ENCODE peak calls at places on chromosomes 3 and 15, in six cellular contexts. G is psoas muscle, Y is transverse colon, X is nephron progenitor cell, H is GM23338, C is cardiac fibroblast. W is an unnamed sample.

GRCh38 chr3:139521811-139522210 is 17.7 kb downstream of the RBP1 start:
- DNase-seq in G (no peak), Y (no peak), X (no peak), H (no peak), C (no peak), W (no peak)

GRCh38 chr15:63107895-63108546 is 13.6 kb upstream of the LACTB start:
- DNase-seq in G (no peak), Y (peak), X (no peak), H (no peak), C (peak), W (no peak)

GRCh38 chr3:74883690-74884089 is 269.2 kb upstream of the CNTN3 start:
- DNase-seq in G (no peak), Y (no peak), X (no peak), H (peak), C (peak), W (no peak)

GRCh38 chr3:150775001-150775599 is 12.1 kb upstream of the SIAH2 start:
- DNase-seq in G (no peak), Y (no peak), X (no peak), H (no peak), C (no peak), W (no peak)

GRCh38 chr3:58188921-58189451 is 21.8 kb downstream of the DNASE1L3 start:
- DNase-seq in G (no peak), Y (no peak), X (peak), H (no peak), C (no peak), W (no peak)

GRCh38 chr3:67458406-67458805 is 196.0 kb downstream of the SUCLG2 start:
- DNase-seq in G (no peak), Y (no peak), X (no peak), H (no peak), C (no peak), W (no peak)

GRCh38 chr3:48120223-48120622 is 68.0 kb downstream of the CDC25A start:
- DNase-seq in G (no peak), Y (no peak), X (no peak), H (no peak), C (no peak), W (no peak)

GRCh38 chr3:174116421-174116820 is 718.9 kb downstream of the NLGN1 start:
- DNase-seq in G (no peak), Y (no peak), X (no peak), H (no peak), C (no peak), W (no peak)

GRCh38 chr15:43514241-43515057 is 3.0 kb upstream of the MAP1A start:
- DNase-seq in G (peak), Y (peak), X (peak), H (peak), C (peak), W (peak)

GRCh38 chr3:50436063-50436674 is 67.3 kb downstream of the CACNA2D2 start:
- DNase-seq in G (peak), Y (peak), X (peak), H (peak), C (peak), W (peak)

GRCh38 chr3:21670386-21670785 is 80.6 kb downstream of the ZNF385D start:
- DNase-seq in G (no peak), Y (no peak), X (no peak), H (no peak), C (no peak), W (no peak)

GRCh38 chr3:122642935-122643334 is 37.7 kb upstream of the PARP14 start:
- DNase-seq in G (no peak), Y (no peak), X (no peak), H (no peak), C (no peak), W (no peak)

GRCh38 chr15:96322401-96323249 is 7.9 kb upstream of the NR2F2 start:
- DNase-seq in G (peak), Y (no peak), X (peak), H (peak), C (peak), W (peak)

GRCh38 chr3:107520535-107520934 is 2.2 kb upstream of the BBX start:
- DNase-seq in G (no peak), Y (no peak), X (no peak), H (no peak), C (no peak), W (no peak)

GRCh38 chr3:177421176-177421782 is 224.0 kb upstream of the TBL1XR1 start:
- DNase-seq in G (no peak), Y (peak), X (no peak), H (no peak), C (no peak), W (no peak)

GRCh38 chr3:101117473-101117872 is 124.3 kb upstream of the ABI3BP start:
- DNase-seq in G (no peak), Y (no peak), X (no peak), H (no peak), C (no peak), W (no peak)

GRCh38 chr3:69095636-69096035 is 10.9 kb downstream of the ARL6IP5 start:
- DNase-seq in G (no peak), Y (no peak), X (no peak), H (no peak), C (no peak), W (no peak)

GRCh38 chr3:150090006-150090405 is 119.3 kb upstream of the PFN2 start:
- DNase-seq in G (no peak), Y (no peak), X (no peak), H (no peak), C (no peak), W (no peak)

GRCh38 chr3:177150970-177151627 is 46.2 kb downstream of the TBL1XR1 start:
- DNase-seq in G (no peak), Y (no peak), X (no peak), H (no peak), C (peak), W (no peak)

GRCh38 chr3:66037330-66037985 is 1.3 kb downstream of the MAGI1 start:
- DNase-seq in G (peak), Y (peak), X (peak), H (peak), C (peak), W (peak)

GRCh38 chr15:64883997-64884511 is 27.6 kb upstream of the ANKDD1A start:
- DNase-seq in G (peak), Y (peak), X (no peak), H (no peak), C (peak), W (no peak)

GRCh38 chr15:31398677-31399260 is 72.1 kb downstream of the KLF13 start:
- DNase-seq in G (no peak), Y (peak), X (no peak), H (no peak), C (peak), W (no peak)

GRCh38 chr3:183695569-183696364 is 1.8 kb upstream of the YEATS2 start:
- DNase-seq in G (no peak), Y (no peak), X (no peak), H (no peak), C (no peak), W (no peak)

GRCh38 chr3:45579251-45579650 is 15.3 kb upstream of the LIMD1 start:
- DNase-seq in G (no peak), Y (no peak), X (no peak), H (no peak), C (no peak), W (no peak)

GRCh38 chr3:134186391-134186790 is 64.3 kb downstream of the RYK start:
- DNase-seq in G (no peak), Y (no peak), X (no peak), H (no peak), C (no peak), W (no peak)

GRCh38 chr15:36912311-36912712 is 188.0 kb downstream of the MEIS2 start:
- DNase-seq in G (no peak), Y (no peak), X (no peak), H (no peak), C (peak), W (no peak)

GRCh38 chr3:129018271-129018670 is 17.2 kb downstream of the EFCC1 start:
- DNase-seq in G (no peak), Y (no peak), X (no peak), H (no peak), C (no peak), W (no peak)

GRCh38 chr15:49900036-49900435 is 219.0 kb downstream of the ATP8B4 start:
- DNase-seq in G (no peak), Y (no peak), X (no peak), H (no peak), C (peak), W (no peak)

GRCh38 chr3:5275529-5275928 is 88.0 kb downstream of the EDEM1 start:
- DNase-seq in G (no peak), Y (no peak), X (no peak), H (no peak), C (peak), W (no peak)

GRCh38 chr3:116614795-116615362 is 94.7 kb upstream of the TUSC7 start:
- DNase-seq in G (no peak), Y (no peak), X (no peak), H (peak), C (no peak), W (no peak)

GRCh38 chr3:170844377-170844776 is 25.6 kb downstream of the RPL22L1 start:
- DNase-seq in G (no peak), Y (no peak), X (no peak), H (no peak), C (no peak), W (no peak)

GRCh38 chr3:170852307-170852706 is 17.7 kb downstream of the RPL22L1 start:
- DNase-seq in G (no peak), Y (no peak), X (no peak), H (no peak), C (no peak), W (no peak)

DNA sequence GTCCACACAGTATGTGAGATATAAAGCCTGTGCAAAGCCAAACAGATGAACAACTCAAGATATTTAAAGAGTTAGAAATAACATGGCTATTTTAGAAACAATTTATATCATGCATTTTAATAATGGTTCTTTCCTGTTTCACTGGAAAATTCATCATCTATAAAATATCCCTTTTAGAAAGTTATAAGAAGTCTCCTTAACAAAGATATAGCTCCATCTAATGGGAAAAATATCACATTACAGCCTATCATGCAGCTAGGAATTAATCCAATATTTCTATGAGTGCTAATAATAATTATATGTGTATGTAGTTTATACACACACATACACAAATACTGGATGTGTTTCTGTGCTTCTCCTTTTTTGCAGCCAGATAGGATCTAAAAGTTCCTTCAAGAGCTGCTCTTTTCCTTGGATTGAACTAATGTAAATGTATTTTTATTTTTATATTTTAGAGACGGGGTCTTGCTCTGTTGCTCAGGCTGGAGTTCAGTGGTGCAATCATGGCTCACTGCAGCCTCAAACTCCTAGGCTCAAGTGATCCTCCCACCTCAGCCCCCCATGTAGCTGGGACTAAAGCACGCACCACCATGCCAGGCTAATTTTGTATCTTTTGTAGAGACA is 21.6 kb downstream of the RPL22L1 start:
- DNase-seq in G (no peak), Y (no peak), X (no peak), H (no peak), C (peak), W (no peak)
- TF ChIP-seq CTCF in G (peak), Y (no peak), X (peak), H (peak), C (peak), W (no peak)

GRCh38 chr3:141108002-141108401 is 56.9 kb downstream of the SPSB4 start:
- DNase-seq in G (no peak), Y (no peak), X (peak), H (no peak), C (no peak), W (no peak)

GRCh38 chr3:141111364-141112150 is 60.4 kb downstream of the SPSB4 start:
- DNase-seq in G (no peak), Y (no peak), X (no peak), H (no peak), C (no peak), W (no peak)

GRCh38 chr3:141106842-141107241 is 55.7 kb downstream of the SPSB4 start:
- DNase-seq in G (no peak), Y (no peak), X (no peak), H (no peak), C (no peak), W (no peak)

GRCh38 chr3:141110322-141110721 is 59.2 kb downstream of the SPSB4 start:
- DNase-seq in G (no peak), Y (no peak), X (no peak), H (no peak), C (no peak), W (no peak)

GRCh38 chr3:141109761-141110160 is 58.6 kb downstream of the SPSB4 start:
- DNase-seq in G (no peak), Y (no peak), X (no peak), H (no peak), C (no peak), W (peak)
- TF ChIP-seq CTCF in G (peak), Y (no peak), X (no peak), H (no peak), C (no peak), W (no peak)

DNA sequence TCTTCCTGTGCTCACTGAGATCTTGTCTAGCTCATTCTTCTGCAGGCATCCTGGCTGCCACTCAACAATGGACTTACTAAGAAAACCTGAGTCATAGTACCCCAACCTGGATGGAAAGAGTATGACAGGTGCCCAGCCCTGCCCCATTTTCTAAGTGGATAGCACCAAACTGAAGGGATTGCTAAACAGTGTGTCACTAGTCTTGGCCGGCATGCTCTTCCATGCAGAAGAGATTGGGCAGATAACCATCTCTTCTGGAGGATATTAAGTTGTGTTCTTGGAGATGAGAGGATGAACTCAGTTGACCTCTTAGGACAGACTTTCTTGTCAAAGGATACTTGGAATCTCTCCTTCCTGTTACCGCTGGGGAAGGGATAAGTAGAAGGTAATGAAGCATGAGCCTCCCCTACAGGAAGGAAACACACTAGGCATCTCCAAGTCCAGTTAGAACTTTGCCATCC is 797.5 kb downstream of the AGBL1 start:
- DNase-seq in G (no peak), Y (no peak), X (no peak), H (no peak), C (no peak), W (no peak)
- TF ChIP-seq CTCF in G (peak), Y (no peak), X (no peak), H (no peak), C (no peak), W (no peak)

DNA sequence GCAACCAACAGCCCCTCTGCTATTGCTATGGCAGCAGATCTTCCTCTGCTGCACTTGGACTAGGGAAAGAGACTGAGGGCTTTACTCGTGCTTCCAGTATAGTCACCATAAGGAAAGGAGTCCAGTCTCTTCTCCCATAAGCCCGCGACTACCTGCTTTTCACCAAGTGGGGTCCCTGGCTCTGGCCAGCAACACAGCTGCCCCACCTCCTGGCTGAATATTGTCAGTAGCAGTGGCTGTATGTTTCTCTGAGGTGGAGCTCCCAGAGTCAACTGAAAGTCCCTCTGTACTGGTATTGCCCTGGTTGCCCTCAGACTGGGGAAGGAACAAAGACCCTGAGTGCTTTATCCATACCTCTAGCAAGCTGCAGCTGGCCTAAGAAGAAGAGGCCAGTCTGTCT is 719.6 kb downstream of the SQOR start:
- DNase-seq in G (no peak), Y (no peak), X (no peak), H (no peak), C (no peak), W (peak)
- TF ChIP-seq CTCF in G (no peak), Y (no peak), X (no peak), H (no peak), C (no peak), W (no peak)

DNA sequence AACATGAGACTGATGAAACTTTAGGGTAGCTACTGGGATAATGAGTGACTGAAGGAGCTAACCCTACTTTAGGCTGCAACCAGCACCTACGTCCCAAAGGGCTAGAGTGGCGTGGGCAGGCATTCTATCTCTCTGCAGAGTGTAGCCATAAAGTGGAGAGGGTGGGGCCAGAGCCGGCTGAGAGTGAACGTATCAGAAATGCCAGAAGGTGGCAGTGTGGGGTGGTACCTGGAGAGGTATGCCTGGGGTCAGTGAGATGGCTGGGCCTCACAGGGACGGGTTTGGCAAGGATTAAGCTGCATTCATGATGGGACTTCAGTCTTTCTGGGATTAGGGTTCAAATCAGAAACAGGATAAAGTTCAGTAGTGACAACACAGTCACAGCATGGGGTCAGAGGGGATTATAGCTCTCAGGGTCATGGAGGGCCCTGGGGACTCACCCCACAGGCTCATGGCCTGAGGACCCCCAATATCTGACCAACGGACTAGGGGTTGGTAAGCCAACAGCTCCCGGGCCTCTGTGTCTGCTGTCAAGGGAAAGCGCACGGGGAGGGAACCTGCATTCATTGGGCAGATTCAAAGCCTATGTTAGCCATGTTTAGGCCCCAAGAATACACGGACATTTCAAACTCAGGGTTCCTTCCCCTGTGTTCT is 86.5 kb upstream of the FOXB1 start:
- DNase-seq in G (peak), Y (peak), X (peak), H (peak), C (peak), W (peak)
- TF ChIP-seq CTCF in G (peak), Y (peak), X (peak), H (peak), C (peak), W (peak)

GRCh38 chr3:14646589-14647413 is 4.8 kb upstream of the CCDC174 start:
- DNase-seq in G (no peak), Y (no peak), X (no peak), H (peak), C (no peak), W (no peak)
- TF ChIP-seq CTCF in G (no peak), Y (no peak), X (no peak), H (peak), C (no peak), W (peak)

DNA sequence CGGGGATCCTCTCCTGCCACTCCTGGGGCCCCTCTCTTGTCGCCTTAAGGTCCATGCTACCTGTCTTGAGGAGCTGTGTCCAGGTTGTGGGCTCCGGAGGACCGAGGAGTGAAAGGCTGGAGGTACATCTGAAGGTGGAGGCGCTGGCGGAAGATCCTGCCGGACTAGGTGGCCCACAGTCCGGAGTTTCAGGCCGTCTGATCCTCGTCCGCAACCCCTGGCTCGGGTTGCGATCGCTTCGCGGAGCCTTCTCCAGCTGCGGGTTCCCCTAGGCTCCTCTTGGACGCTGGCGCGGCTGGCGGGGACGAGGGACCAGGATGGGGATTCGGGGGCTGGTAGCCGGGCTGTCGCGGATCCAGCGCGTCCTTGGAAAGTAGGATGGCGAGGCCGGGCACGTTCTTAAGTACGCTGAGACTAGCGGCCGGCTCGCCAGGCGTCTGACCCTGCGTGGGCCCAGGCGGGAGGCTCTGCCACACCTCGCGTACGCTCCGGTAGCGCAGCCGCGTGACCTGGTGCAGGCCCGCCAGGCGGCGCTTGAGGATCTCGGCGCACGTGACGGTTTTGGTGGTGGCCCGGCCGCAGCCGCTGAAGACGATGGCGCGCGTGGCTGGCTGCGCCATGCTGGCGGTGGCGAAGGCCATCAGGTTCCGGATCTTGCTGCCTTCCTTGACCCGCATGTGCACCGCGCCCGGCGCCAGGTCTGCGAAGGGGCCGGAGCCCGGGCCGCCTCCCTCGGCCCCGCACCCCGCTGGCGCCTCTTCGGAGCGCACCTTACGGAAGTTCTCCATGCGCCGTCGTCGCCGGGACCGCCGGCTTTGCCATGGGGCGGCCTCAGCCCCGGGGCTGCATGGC is 550 bp downstream of the RPP25 start:
- DNase-seq in G (peak), Y (peak), X (peak), H (peak), C (peak), W (peak)
- TF ChIP-seq CTCF in G (peak), Y (peak), X (peak), H (no peak), C (peak), W (peak)